ENCODE peak calls at places on chromosomes 7 and 10, in ten cellular contexts. One of them, this sample, is unnamed.

GRCh38 chr10:110150981-110151380 is 56.4 kb upstream of the MXI1 start:
- DNase-seq in T-helper 1 cell: no peak
- DNase-seq in NCI-H1417: no peak
- DNase-seq in activated CD8-positive, alpha-beta T cell treated with anti-CD3 and anti-CD28 coated beads for 36 hours: no peak
- DNase-seq in colonic mucosa: no peak
- DNase-seq in dermis blood vessel endothelial cell: no peak
- DNase-seq in cardiac fibroblast: no peak
- DNase-seq in progenitor cell of endocrine pancreas: no peak
- DNase-seq in NCI-H1436: no peak
- DNase-seq in A172: no peak
- DNase-seq in this sample: no peak

GRCh38 chr7:66281678-66282593 is 76.8 kb downstream of the TPST1 start:
- DNase-seq in NCI-H1417: no peak
- DNase-seq in A172: peak; percentile 97
- DNase-seq in dermis blood vessel endothelial cell: peak; percentile 59
- DNase-seq in cardiac fibroblast: peak; percentile 91
- DNase-seq in colonic mucosa: no peak
- DNase-seq in activated CD8-positive, alpha-beta T cell treated with anti-CD3 and anti-CD28 coated beads for 36 hours: no peak
- DNase-seq in T-helper 1 cell: no peak
- DNase-seq in progenitor cell of endocrine pancreas: no peak
- DNase-seq in NCI-H1436: no peak
- DNase-seq in this sample: no peak

GRCh38 chr10:62614389-62615157 is 189.9 kb upstream of the ADO start:
- DNase-seq in T-helper 1 cell: no peak
- DNase-seq in activated CD8-positive, alpha-beta T cell treated with anti-CD3 and anti-CD28 coated beads for 36 hours: peak; percentile 65
- DNase-seq in A172: peak; percentile 63
- DNase-seq in cardiac fibroblast: peak; percentile 35
- DNase-seq in NCI-H1436: no peak
- DNase-seq in NCI-H1417: no peak
- DNase-seq in progenitor cell of endocrine pancreas: no peak
- DNase-seq in dermis blood vessel endothelial cell: no peak
- DNase-seq in colonic mucosa: no peak
- DNase-seq in this sample: no peak

GRCh38 chr10:81963606-81964005 is 88.6 kb downstream of the NRG3 start:
- DNase-seq in activated CD8-positive, alpha-beta T cell treated with anti-CD3 and anti-CD28 coated beads for 36 hours: no peak
- DNase-seq in cardiac fibroblast: no peak
- DNase-seq in colonic mucosa: no peak
- DNase-seq in dermis blood vessel endothelial cell: no peak
- DNase-seq in NCI-H1417: no peak
- DNase-seq in progenitor cell of endocrine pancreas: no peak
- DNase-seq in A172: no peak
- DNase-seq in T-helper 1 cell: no peak
- DNase-seq in NCI-H1436: no peak
- DNase-seq in this sample: no peak

GRCh38 chr7:48307041-48307714 is 135.9 kb downstream of the ABCA13 start:
- DNase-seq in T-helper 1 cell: no peak
- DNase-seq in dermis blood vessel endothelial cell: no peak
- DNase-seq in colonic mucosa: no peak
- DNase-seq in cardiac fibroblast: no peak
- DNase-seq in NCI-H1436: no peak
- DNase-seq in NCI-H1417: no peak
- DNase-seq in activated CD8-positive, alpha-beta T cell treated with anti-CD3 and anti-CD28 coated beads for 36 hours: no peak
- DNase-seq in A172: no peak
- DNase-seq in progenitor cell of endocrine pancreas: no peak
- DNase-seq in this sample: no peak

GRCh38 chr10:110764378-110764777 is 107.3 kb upstream of the PDCD4 start:
- DNase-seq in NCI-H1436: peak; percentile 13
- DNase-seq in NCI-H1417: no peak
- DNase-seq in colonic mucosa: no peak
- DNase-seq in dermis blood vessel endothelial cell: no peak
- DNase-seq in A172: no peak
- DNase-seq in activated CD8-positive, alpha-beta T cell treated with anti-CD3 and anti-CD28 coated beads for 36 hours: no peak
- DNase-seq in progenitor cell of endocrine pancreas: no peak
- DNase-seq in cardiac fibroblast: no peak
- DNase-seq in T-helper 1 cell: no peak
- DNase-seq in this sample: no peak

GRCh38 chr10:63611078-63611477 is 89.9 kb downstream of the REEP3 start:
- DNase-seq in cardiac fibroblast: peak; percentile 53
- DNase-seq in progenitor cell of endocrine pancreas: no peak
- DNase-seq in dermis blood vessel endothelial cell: peak; percentile 29
- DNase-seq in colonic mucosa: no peak
- DNase-seq in A172: peak; percentile 21
- DNase-seq in T-helper 1 cell: no peak
- DNase-seq in NCI-H1436: no peak
- DNase-seq in activated CD8-positive, alpha-beta T cell treated with anti-CD3 and anti-CD28 coated beads for 36 hours: no peak
- DNase-seq in NCI-H1417: no peak
- DNase-seq in this sample: no peak

GRCh38 chr10:26717476-26717875 is 20.0 kb downstream of the PDSS1 start:
- DNase-seq in NCI-H1417: no peak
- DNase-seq in activated CD8-positive, alpha-beta T cell treated with anti-CD3 and anti-CD28 coated beads for 36 hours: no peak
- DNase-seq in dermis blood vessel endothelial cell: no peak
- DNase-seq in colonic mucosa: no peak
- DNase-seq in T-helper 1 cell: no peak
- DNase-seq in cardiac fibroblast: no peak
- DNase-seq in A172: no peak
- DNase-seq in NCI-H1436: no peak
- DNase-seq in progenitor cell of endocrine pancreas: no peak
- DNase-seq in this sample: no peak